ENCODE peak calls at places on chromosomes 2 and 18, in four cellular contexts. U is lower lobe of right lung, A is OCI-LY7, V is tibial artery. I is an unnamed sample. For H3K4me1, the result is how much of the 10 kb centered on the place peaks cover.

GRCh38 chr18:5237083-5237722 is 40.1 kb upstream of the AKAIN1 start:
- DNase-seq in U (no peak), A (peak), V (no peak), I (no peak)

GRCh38 chr2:164504253-164504652 is 117.0 kb downstream of the GRB14 start:
- DNase-seq in U (no peak), A (no peak), V (no peak), I (peak)

GRCh38 chr2:23688486-23689130 is 238.3 kb downstream of the ATAD2B start:
- DNase-seq in U (peak), A (no peak), V (no peak), I (no peak)

GRCh38 chr2:85326946-85327756 is 638 bp downstream of the TGOLN2 start:
- DNase-seq in U (peak), A (peak), V (peak), I (peak)

GRCh38 chr2:240588669-240589068 is 2.1 kb downstream of the CAPN10 start:
- DNase-seq in U (peak), A (no peak), V (no peak), I (no peak)

GRCh38 chr2:112679484-112679883 is 33.7 kb downstream of the SLC20A1 start:
- DNase-seq in U (no peak), A (no peak), V (no peak), I (no peak)

GRCh38 chr2:16262516-16263178 is 322.3 kb downstream of the MYCN start:
- DNase-seq in U (no peak), A (no peak), V (no peak), I (peak)

GRCh38 chr18:69402219-69402989 is 1.7 kb downstream of the DOK6 start:
- DNase-seq in U (no peak), A (no peak), V (no peak), I (peak)

GRCh38 chr18:8139971-8140406 is 469.2 kb upstream of the RAB12 start:
- DNase-seq in U (no peak), A (no peak), V (peak), I (no peak)

GRCh38 chr2:228401065-228401912 is 219.8 kb upstream of the SPHKAP start:
- DNase-seq in U (no peak), A (peak), V (no peak), I (no peak)

GRCh38 chr18:32730068-32730467 is 42.8 kb downstream of the KLHL14 start:
- DNase-seq in U (no peak), A (no peak), V (no peak), I (no peak)
- H3K4me3 ChIP-seq in U (peak), A (peak), V (peak), I (no peak)

GRCh38 chr2:21658269-21658668 is 534.5 kb downstream of the TDRD15 start:
- DNase-seq in U (no peak), A (no peak), V (no peak), I (peak)

GRCh38 chr2:21658907-21659306 is 535.1 kb downstream of the TDRD15 start:
- DNase-seq in U (no peak), A (no peak), V (no peak), I (no peak)

GRCh38 chr2:21667638-21668037 is 543.9 kb downstream of the TDRD15 start:
- DNase-seq in U (no peak), A (no peak), V (no peak), I (peak)

GRCh38 chr2:21668078-21668710 is 544.4 kb downstream of the TDRD15 start:
- DNase-seq in U (no peak), A (no peak), V (no peak), I (no peak)

GRCh38 chr2:21664083-21664482 is 540.3 kb downstream of the TDRD15 start:
- DNase-seq in U (no peak), A (no peak), V (no peak), I (no peak)
- TF ChIP-seq CTCF in U (no peak), A (no peak), V (no peak), I (no peak)

GRCh38 chr2:221596192-221596591 is 24.1 kb upstream of the EPHA4 start:
- DNase-seq in U (no peak), A (no peak), V (no peak), I (no peak)

GRCh38 chr2:221601376-221601775 is 29.3 kb upstream of the EPHA4 start:
- DNase-seq in U (no peak), A (no peak), V (no peak), I (no peak)

GRCh38 chr2:221602938-221603337 is 30.8 kb upstream of the EPHA4 start:
- DNase-seq in U (no peak), A (no peak), V (no peak), I (no peak)

GRCh38 chr2:221606369-221606768 is 34.3 kb upstream of the EPHA4 start:
- DNase-seq in U (no peak), A (no peak), V (no peak), I (no peak)

DNA sequence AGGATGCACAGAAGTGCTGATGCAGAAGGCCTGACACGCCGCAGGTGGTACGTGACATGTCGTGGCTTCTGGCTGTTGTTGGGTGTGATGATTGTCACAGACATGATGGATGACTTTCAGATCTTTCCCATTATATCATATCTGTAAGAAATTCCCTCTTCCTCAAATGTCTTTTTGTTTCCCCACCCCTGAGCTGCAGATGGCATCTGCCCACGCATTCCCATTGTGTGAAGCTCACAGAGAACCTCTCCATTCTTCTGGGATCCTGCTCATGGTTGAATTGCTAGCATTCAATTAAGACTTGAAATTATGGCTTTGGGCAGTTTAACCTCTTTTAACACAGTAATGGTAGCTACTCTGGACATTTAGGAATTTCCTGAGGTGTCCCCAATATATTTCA is 28.3 kb upstream of the EPHA4 start:
- DNase-seq in U (no peak), A (no peak), V (no peak), I (no peak)
- H3K4me1 ChIP-seq in U (under half), A (under half), V (under half), I (under half)

DNA sequence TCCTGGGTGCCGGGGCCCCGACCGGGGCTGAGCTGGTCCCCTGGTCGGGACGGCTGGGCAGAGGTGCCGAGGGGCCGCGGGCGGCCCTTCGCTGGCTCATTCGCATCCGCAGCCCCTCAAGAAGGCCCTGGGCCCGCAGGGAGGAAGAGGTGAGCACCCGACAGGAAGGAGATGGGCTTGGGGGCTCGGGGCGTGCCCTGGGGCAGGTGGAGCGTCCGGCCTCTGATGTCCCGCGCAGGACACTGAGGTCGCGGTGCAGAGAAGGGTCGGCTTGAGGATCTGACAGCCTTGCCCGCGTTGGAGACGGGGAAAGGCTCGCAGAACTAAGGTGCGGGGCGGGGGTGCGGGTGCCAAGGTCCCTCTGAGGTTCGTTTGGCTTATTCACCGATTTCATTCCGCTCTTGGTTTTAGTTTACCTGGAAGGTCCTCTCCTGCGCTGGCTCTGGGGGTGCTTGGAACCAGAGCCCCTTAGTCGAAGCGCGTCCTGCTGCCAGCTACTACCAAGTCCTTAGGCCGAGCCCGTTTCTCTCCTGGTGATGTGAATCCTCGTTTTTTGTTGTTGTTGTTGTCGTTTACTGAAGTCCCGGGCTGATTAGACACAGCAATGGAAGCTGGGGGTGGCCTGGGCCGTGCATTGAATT is 18.9 kb upstream of the CD8A start:
- DNase-seq in U (no peak), A (no peak), V (no peak), I (no peak)
- H3K4me3 ChIP-seq in U (peak), A (no peak), V (no peak), I (no peak)

GRCh38 chr2:219638217-219638947 is 11.0 kb downstream of the SLC4A3 start:
- DNase-seq in U (no peak), A (no peak), V (peak), I (peak)
- TF ChIP-seq CTCF in U (no peak), A (peak), V (no peak), I (peak)

DNA sequence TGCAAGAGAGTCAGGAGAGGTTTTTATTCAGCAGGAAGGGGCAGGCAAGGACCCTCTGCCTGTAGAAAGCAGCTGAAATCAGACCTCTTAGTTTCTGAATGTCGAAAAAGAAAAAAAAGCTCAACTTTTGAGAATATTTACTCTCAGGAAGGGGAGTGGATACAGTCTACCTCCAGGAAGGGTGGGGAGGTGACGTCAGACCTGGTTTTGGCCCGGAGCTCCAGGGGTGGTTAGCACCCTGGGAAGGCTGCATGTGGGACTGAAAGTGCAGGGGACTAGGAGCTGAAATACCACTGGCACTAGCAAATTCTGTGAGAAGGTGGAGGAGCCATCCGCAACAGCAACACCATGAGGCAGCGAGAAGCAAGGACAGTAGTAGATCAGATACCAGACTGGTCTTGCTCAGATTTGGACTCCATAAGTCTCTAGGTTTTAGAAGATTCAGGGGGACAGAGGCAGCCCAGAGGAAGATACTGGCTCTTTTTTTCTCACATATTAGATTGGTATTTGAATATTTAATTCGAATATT is 19.8 kb downstream of the MC2R start:
- DNase-seq in U (no peak), A (no peak), V (no peak), I (no peak)
- H3K4me1 ChIP-seq in U (under half), A (under half), V (under half), I (under half)

DNA sequence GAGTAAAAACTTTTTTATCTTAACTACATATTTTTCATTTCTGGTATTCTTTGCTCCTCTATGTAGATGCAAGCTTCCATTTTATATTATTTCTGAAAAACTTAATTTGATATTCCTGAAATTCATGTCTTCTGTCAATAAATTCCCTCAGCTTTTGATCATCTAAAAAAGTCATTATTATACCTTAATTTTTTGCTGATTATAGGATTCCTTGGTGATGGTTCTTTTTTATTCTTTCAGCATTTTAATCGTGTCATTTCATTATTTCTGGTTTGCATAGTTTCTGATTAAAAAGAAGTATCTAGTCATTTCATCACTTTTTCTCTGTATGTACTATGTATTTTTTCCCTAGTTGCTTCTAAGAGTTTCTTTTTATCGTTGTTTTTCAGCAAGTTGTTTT is 241.8 kb upstream of the CYP26B1 start:
- DNase-seq in U (no peak), A (no peak), V (no peak), I (no peak)
- H3K4me3 ChIP-seq in U (no peak), A (no peak), V (no peak), I (no peak)

GRCh38 chr2:199015072-199015471 is 442.7 kb downstream of the SATB2 start:
- DNase-seq in U (no peak), A (no peak), V (no peak), I (no peak)

GRCh38 chr2:199024224-199024623 is 433.5 kb downstream of the SATB2 start:
- DNase-seq in U (no peak), A (no peak), V (no peak), I (no peak)

GRCh38 chr2:199018826-199019225 is 438.9 kb downstream of the SATB2 start:
- DNase-seq in U (no peak), A (no peak), V (no peak), I (no peak)

GRCh38 chr2:199025146-199025545 is 432.6 kb downstream of the SATB2 start:
- DNase-seq in U (no peak), A (no peak), V (no peak), I (no peak)

DNA sequence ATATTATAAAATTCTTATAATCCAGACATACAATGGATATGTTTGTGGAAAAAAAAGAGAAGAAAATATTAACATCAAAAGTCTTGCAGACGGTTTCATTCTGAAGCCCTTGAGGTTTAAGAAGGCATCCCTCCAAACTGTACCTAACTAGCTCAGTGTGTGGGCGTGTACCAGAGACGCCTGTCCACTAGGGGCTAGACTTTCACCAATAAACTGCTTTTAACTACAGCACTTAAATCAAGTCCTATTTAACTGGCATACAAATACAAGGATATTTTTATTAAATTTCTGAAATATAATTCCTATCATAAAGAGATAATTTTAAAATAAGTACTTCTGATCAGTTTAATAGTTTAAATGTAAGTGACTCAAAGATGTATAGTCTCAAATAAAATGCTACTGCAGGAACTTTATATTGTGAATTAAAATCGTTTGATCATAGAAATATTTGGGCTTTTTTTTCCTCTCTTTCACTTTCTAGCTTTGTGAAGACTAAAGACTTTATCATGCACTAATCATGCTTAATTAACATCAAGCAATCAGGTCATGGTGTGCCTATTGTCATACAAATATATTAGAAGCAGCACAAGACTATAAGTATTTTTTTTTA is 437.7 kb downstream of the SATB2 start:
- DNase-seq in U (no peak), A (peak), V (no peak), I (peak)
- TF ChIP-seq CTCF in U (peak), A (peak), V (peak), I (peak)

DNA sequence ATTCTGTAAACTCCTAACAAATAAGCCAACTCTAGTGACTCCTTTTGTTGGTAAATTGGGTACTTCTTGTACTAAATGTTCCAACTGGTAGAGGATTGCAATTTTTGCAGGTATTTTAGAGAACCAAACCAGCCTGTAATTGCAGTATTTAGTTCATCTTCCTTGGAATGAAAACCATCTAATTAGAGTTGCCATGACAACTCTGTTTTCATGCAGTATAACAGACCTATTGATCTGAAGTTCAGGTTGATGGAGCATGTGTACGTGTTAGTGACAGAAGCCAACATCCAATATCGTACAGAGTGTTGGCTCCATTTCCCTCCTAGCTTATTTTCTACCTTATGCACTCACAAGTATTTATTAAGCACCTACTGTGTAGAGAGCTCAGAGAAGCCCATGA is 176.3 kb upstream of the FOSL2 start:
- DNase-seq in U (no peak), A (no peak), V (no peak), I (no peak)
- H3K4me1 ChIP-seq in U (under half), A (under half), V (under half), I (under half)